ENCODE peak calls at places on chromosomes 1 and 21, in ten cellular contexts. One of them, this sample, is unnamed.

GRCh38 chr1:112507896-112508241 is 896 bp upstream of the WNT2B start:
- DNase-seq in RCC 7860: no peak
- DNase-seq in M059J: no peak
- DNase-seq in ELF-1: no peak
- DNase-seq in stimulated activated CD4-positive, alpha-beta T cell treated with anti-CD3 and anti-CD28 coated beads, TNF-alpha, amount 100 ng/mL, for 1 hour: no peak
- DNase-seq in endothelial cell of umbilical vein: no peak
- DNase-seq in LoVo: no peak
- DNase-seq in activated CD4-positive, alpha-beta T cell treated with anti-CD3 and anti-CD28 coated beads, Interleukin-2, amount 50 U/mL, for 1 hour: peak
- DNase-seq in GM06990: no peak
- DNase-seq in tibial nerve: no peak
- DNase-seq in this sample: no peak

GRCh38 chr1:223674119-223674890 is 8.8 kb upstream of the CAPN8 start:
- DNase-seq in RCC 7860: no peak
- DNase-seq in M059J: peak
- DNase-seq in ELF-1: peak
- DNase-seq in stimulated activated CD4-positive, alpha-beta T cell treated with anti-CD3 and anti-CD28 coated beads, TNF-alpha, amount 100 ng/mL, for 1 hour: no peak
- DNase-seq in endothelial cell of umbilical vein: no peak
- DNase-seq in LoVo: no peak
- DNase-seq in activated CD4-positive, alpha-beta T cell treated with anti-CD3 and anti-CD28 coated beads, Interleukin-2, amount 50 U/mL, for 1 hour: no peak
- DNase-seq in GM06990: no peak
- DNase-seq in tibial nerve: no peak
- DNase-seq in this sample: no peak

GRCh38 chr1:153617677-153618076 is 1.6 kb upstream of the S100A14 start:
- DNase-seq in RCC 7860: peak
- DNase-seq in M059J: peak
- DNase-seq in ELF-1: peak
- DNase-seq in stimulated activated CD4-positive, alpha-beta T cell treated with anti-CD3 and anti-CD28 coated beads, TNF-alpha, amount 100 ng/mL, for 1 hour: peak
- DNase-seq in endothelial cell of umbilical vein: peak
- DNase-seq in LoVo: peak
- DNase-seq in activated CD4-positive, alpha-beta T cell treated with anti-CD3 and anti-CD28 coated beads, Interleukin-2, amount 50 U/mL, for 1 hour: peak
- DNase-seq in GM06990: peak
- DNase-seq in tibial nerve: peak
- DNase-seq in this sample: peak

GRCh38 chr21:45022348-45022675 is 52.1 kb upstream of the ADARB1 start:
- DNase-seq in RCC 7860: no peak
- DNase-seq in M059J: no peak
- DNase-seq in ELF-1: no peak
- DNase-seq in stimulated activated CD4-positive, alpha-beta T cell treated with anti-CD3 and anti-CD28 coated beads, TNF-alpha, amount 100 ng/mL, for 1 hour: no peak
- DNase-seq in endothelial cell of umbilical vein: no peak
- DNase-seq in LoVo: no peak
- DNase-seq in activated CD4-positive, alpha-beta T cell treated with anti-CD3 and anti-CD28 coated beads, Interleukin-2, amount 50 U/mL, for 1 hour: no peak
- DNase-seq in GM06990: no peak
- DNase-seq in tibial nerve: no peak
- DNase-seq in this sample: no peak

GRCh38 chr1:204241050-204241449 is 27.3 kb upstream of the GOLT1A start:
- DNase-seq in RCC 7860: no peak
- DNase-seq in M059J: no peak
- DNase-seq in ELF-1: peak
- DNase-seq in stimulated activated CD4-positive, alpha-beta T cell treated with anti-CD3 and anti-CD28 coated beads, TNF-alpha, amount 100 ng/mL, for 1 hour: no peak
- DNase-seq in endothelial cell of umbilical vein: no peak
- DNase-seq in LoVo: no peak
- DNase-seq in activated CD4-positive, alpha-beta T cell treated with anti-CD3 and anti-CD28 coated beads, Interleukin-2, amount 50 U/mL, for 1 hour: no peak
- DNase-seq in GM06990: no peak
- DNase-seq in tibial nerve: no peak
- DNase-seq in this sample: no peak

GRCh38 chr1:206111528-206111927 is 5.7 kb downstream of the AVPR1B start:
- DNase-seq in RCC 7860: no peak
- DNase-seq in M059J: no peak
- DNase-seq in ELF-1: no peak
- DNase-seq in stimulated activated CD4-positive, alpha-beta T cell treated with anti-CD3 and anti-CD28 coated beads, TNF-alpha, amount 100 ng/mL, for 1 hour: no peak
- DNase-seq in endothelial cell of umbilical vein: no peak
- DNase-seq in LoVo: no peak
- DNase-seq in activated CD4-positive, alpha-beta T cell treated with anti-CD3 and anti-CD28 coated beads, Interleukin-2, amount 50 U/mL, for 1 hour: no peak
- DNase-seq in GM06990: no peak
- DNase-seq in tibial nerve: no peak
- DNase-seq in this sample: no peak

GRCh38 chr1:29638281-29638680 is 402.0 kb downstream of the PTPRU start:
- DNase-seq in RCC 7860: no peak
- DNase-seq in M059J: no peak
- DNase-seq in ELF-1: no peak
- DNase-seq in stimulated activated CD4-positive, alpha-beta T cell treated with anti-CD3 and anti-CD28 coated beads, TNF-alpha, amount 100 ng/mL, for 1 hour: no peak
- DNase-seq in endothelial cell of umbilical vein: no peak
- DNase-seq in LoVo: no peak
- DNase-seq in activated CD4-positive, alpha-beta T cell treated with anti-CD3 and anti-CD28 coated beads, Interleukin-2, amount 50 U/mL, for 1 hour: no peak
- DNase-seq in GM06990: no peak
- DNase-seq in tibial nerve: no peak
- DNase-seq in this sample: no peak

GRCh38 chr21:17119466-17120297 is 393.2 kb upstream of the CXADR start:
- DNase-seq in RCC 7860: no peak
- DNase-seq in M059J: no peak
- DNase-seq in ELF-1: peak
- DNase-seq in stimulated activated CD4-positive, alpha-beta T cell treated with anti-CD3 and anti-CD28 coated beads, TNF-alpha, amount 100 ng/mL, for 1 hour: no peak
- DNase-seq in endothelial cell of umbilical vein: no peak
- DNase-seq in LoVo: no peak
- DNase-seq in activated CD4-positive, alpha-beta T cell treated with anti-CD3 and anti-CD28 coated beads, Interleukin-2, amount 50 U/mL, for 1 hour: no peak
- DNase-seq in GM06990: no peak
- DNase-seq in tibial nerve: no peak
- DNase-seq in this sample: no peak

GRCh38 chr21:44767834-44768831 is 33.5 kb downstream of the UBE2G2 start:
- DNase-seq in RCC 7860: no peak
- DNase-seq in M059J: no peak
- DNase-seq in ELF-1: peak
- DNase-seq in stimulated activated CD4-positive, alpha-beta T cell treated with anti-CD3 and anti-CD28 coated beads, TNF-alpha, amount 100 ng/mL, for 1 hour: no peak
- DNase-seq in endothelial cell of umbilical vein: no peak
- DNase-seq in LoVo: no peak
- DNase-seq in activated CD4-positive, alpha-beta T cell treated with anti-CD3 and anti-CD28 coated beads, Interleukin-2, amount 50 U/mL, for 1 hour: no peak
- DNase-seq in GM06990: no peak
- DNase-seq in tibial nerve: no peak
- DNase-seq in this sample: no peak

GRCh38 chr1:174659823-174660222 is 212.1 kb downstream of the GPR52 start:
- DNase-seq in RCC 7860: peak
- DNase-seq in M059J: peak
- DNase-seq in ELF-1: no peak
- DNase-seq in stimulated activated CD4-positive, alpha-beta T cell treated with anti-CD3 and anti-CD28 coated beads, TNF-alpha, amount 100 ng/mL, for 1 hour: no peak
- DNase-seq in endothelial cell of umbilical vein: peak
- DNase-seq in LoVo: no peak
- DNase-seq in activated CD4-positive, alpha-beta T cell treated with anti-CD3 and anti-CD28 coated beads, Interleukin-2, amount 50 U/mL, for 1 hour: no peak
- DNase-seq in GM06990: no peak
- DNase-seq in tibial nerve: no peak
- DNase-seq in this sample: peak

GRCh38 chr1:205680073-205680851 is at the start of gene SLC45A3:
- DNase-seq in RCC 7860: no peak
- DNase-seq in M059J: peak
- DNase-seq in ELF-1: no peak
- DNase-seq in stimulated activated CD4-positive, alpha-beta T cell treated with anti-CD3 and anti-CD28 coated beads, TNF-alpha, amount 100 ng/mL, for 1 hour: no peak
- DNase-seq in endothelial cell of umbilical vein: no peak
- DNase-seq in LoVo: peak
- DNase-seq in activated CD4-positive, alpha-beta T cell treated with anti-CD3 and anti-CD28 coated beads, Interleukin-2, amount 50 U/mL, for 1 hour: peak
- DNase-seq in GM06990: no peak
- DNase-seq in tibial nerve: no peak
- DNase-seq in this sample: peak

GRCh38 chr1:111516008-111516535 is 12.6 kb upstream of the ADORA3 start:
- DNase-seq in RCC 7860: no peak
- DNase-seq in M059J: peak
- DNase-seq in ELF-1: peak
- DNase-seq in stimulated activated CD4-positive, alpha-beta T cell treated with anti-CD3 and anti-CD28 coated beads, TNF-alpha, amount 100 ng/mL, for 1 hour: no peak
- DNase-seq in endothelial cell of umbilical vein: peak
- DNase-seq in LoVo: no peak
- DNase-seq in activated CD4-positive, alpha-beta T cell treated with anti-CD3 and anti-CD28 coated beads, Interleukin-2, amount 50 U/mL, for 1 hour: no peak
- DNase-seq in GM06990: peak
- DNase-seq in tibial nerve: no peak
- DNase-seq in this sample: peak

GRCh38 chr1:9066945-9067807 is 2.3 kb downstream of the SLC2A5 start:
- DNase-seq in RCC 7860: no peak
- DNase-seq in M059J: peak
- DNase-seq in ELF-1: no peak
- DNase-seq in stimulated activated CD4-positive, alpha-beta T cell treated with anti-CD3 and anti-CD28 coated beads, TNF-alpha, amount 100 ng/mL, for 1 hour: no peak
- DNase-seq in endothelial cell of umbilical vein: peak
- DNase-seq in LoVo: no peak
- DNase-seq in activated CD4-positive, alpha-beta T cell treated with anti-CD3 and anti-CD28 coated beads, Interleukin-2, amount 50 U/mL, for 1 hour: no peak
- DNase-seq in GM06990: no peak
- DNase-seq in tibial nerve: peak
- DNase-seq in this sample: no peak

GRCh38 chr21:35314896-35315582 is 265.9 kb upstream of the RUNX1 start:
- DNase-seq in RCC 7860: no peak
- DNase-seq in M059J: no peak
- DNase-seq in ELF-1: no peak
- DNase-seq in stimulated activated CD4-positive, alpha-beta T cell treated with anti-CD3 and anti-CD28 coated beads, TNF-alpha, amount 100 ng/mL, for 1 hour: no peak
- DNase-seq in endothelial cell of umbilical vein: no peak
- DNase-seq in LoVo: no peak
- DNase-seq in activated CD4-positive, alpha-beta T cell treated with anti-CD3 and anti-CD28 coated beads, Interleukin-2, amount 50 U/mL, for 1 hour: no peak
- DNase-seq in GM06990: no peak
- DNase-seq in tibial nerve: no peak
- DNase-seq in this sample: no peak

GRCh38 chr21:20443558-20444155 is 554.6 kb upstream of the NCAM2 start:
- DNase-seq in RCC 7860: no peak
- DNase-seq in M059J: peak
- DNase-seq in ELF-1: peak
- DNase-seq in stimulated activated CD4-positive, alpha-beta T cell treated with anti-CD3 and anti-CD28 coated beads, TNF-alpha, amount 100 ng/mL, for 1 hour: no peak
- DNase-seq in endothelial cell of umbilical vein: no peak
- DNase-seq in LoVo: peak
- DNase-seq in activated CD4-positive, alpha-beta T cell treated with anti-CD3 and anti-CD28 coated beads, Interleukin-2, amount 50 U/mL, for 1 hour: no peak
- DNase-seq in GM06990: no peak
- DNase-seq in tibial nerve: no peak
- DNase-seq in this sample: no peak

GRCh38 chr21:45612096-45613019 is 31.2 kb upstream of the PCBP3 start:
- DNase-seq in RCC 7860: no peak
- DNase-seq in M059J: peak
- DNase-seq in ELF-1: no peak
- DNase-seq in stimulated activated CD4-positive, alpha-beta T cell treated with anti-CD3 and anti-CD28 coated beads, TNF-alpha, amount 100 ng/mL, for 1 hour: no peak
- DNase-seq in endothelial cell of umbilical vein: no peak
- DNase-seq in LoVo: no peak
- DNase-seq in activated CD4-positive, alpha-beta T cell treated with anti-CD3 and anti-CD28 coated beads, Interleukin-2, amount 50 U/mL, for 1 hour: no peak
- DNase-seq in GM06990: no peak
- DNase-seq in tibial nerve: no peak
- DNase-seq in this sample: no peak

GRCh38 chr1:181179980-181180964 is 91.8 kb downstream of the IER5 start:
- DNase-seq in RCC 7860: no peak
- DNase-seq in M059J: peak
- DNase-seq in ELF-1: peak
- DNase-seq in stimulated activated CD4-positive, alpha-beta T cell treated with anti-CD3 and anti-CD28 coated beads, TNF-alpha, amount 100 ng/mL, for 1 hour: no peak
- DNase-seq in endothelial cell of umbilical vein: no peak
- DNase-seq in LoVo: no peak
- DNase-seq in activated CD4-positive, alpha-beta T cell treated with anti-CD3 and anti-CD28 coated beads, Interleukin-2, amount 50 U/mL, for 1 hour: peak
- DNase-seq in GM06990: no peak
- DNase-seq in tibial nerve: peak
- DNase-seq in this sample: no peak

GRCh38 chr1:197392541-197392940 is 124.5 kb downstream of the CRB1 start:
- DNase-seq in RCC 7860: no peak
- DNase-seq in M059J: peak
- DNase-seq in ELF-1: no peak
- DNase-seq in stimulated activated CD4-positive, alpha-beta T cell treated with anti-CD3 and anti-CD28 coated beads, TNF-alpha, amount 100 ng/mL, for 1 hour: no peak
- DNase-seq in endothelial cell of umbilical vein: no peak
- DNase-seq in LoVo: no peak
- DNase-seq in activated CD4-positive, alpha-beta T cell treated with anti-CD3 and anti-CD28 coated beads, Interleukin-2, amount 50 U/mL, for 1 hour: no peak
- DNase-seq in GM06990: no peak
- DNase-seq in tibial nerve: no peak
- DNase-seq in this sample: no peak

GRCh38 chr1:116878804-116879477 is 30.8 kb upstream of the PTGFRN start:
- DNase-seq in RCC 7860: no peak
- DNase-seq in M059J: peak
- DNase-seq in ELF-1: peak
- DNase-seq in stimulated activated CD4-positive, alpha-beta T cell treated with anti-CD3 and anti-CD28 coated beads, TNF-alpha, amount 100 ng/mL, for 1 hour: no peak
- DNase-seq in endothelial cell of umbilical vein: peak
- DNase-seq in LoVo: peak
- DNase-seq in activated CD4-positive, alpha-beta T cell treated with anti-CD3 and anti-CD28 coated beads, Interleukin-2, amount 50 U/mL, for 1 hour: no peak
- DNase-seq in GM06990: peak
- DNase-seq in tibial nerve: no peak
- DNase-seq in this sample: peak

GRCh38 chr1:156571959-156572662 is at the start of gene IQGAP3:
- DNase-seq in RCC 7860: peak
- DNase-seq in M059J: peak
- DNase-seq in ELF-1: peak
- DNase-seq in stimulated activated CD4-positive, alpha-beta T cell treated with anti-CD3 and anti-CD28 coated beads, TNF-alpha, amount 100 ng/mL, for 1 hour: peak
- DNase-seq in endothelial cell of umbilical vein: peak
- DNase-seq in LoVo: peak
- DNase-seq in activated CD4-positive, alpha-beta T cell treated with anti-CD3 and anti-CD28 coated beads, Interleukin-2, amount 50 U/mL, for 1 hour: peak
- DNase-seq in GM06990: peak
- DNase-seq in tibial nerve: peak
- DNase-seq in this sample: peak

GRCh38 chr1:17117451-17118265 is 1.6 kb downstream of the PADI2 start:
- DNase-seq in RCC 7860: no peak
- DNase-seq in M059J: no peak
- DNase-seq in ELF-1: no peak
- DNase-seq in stimulated activated CD4-positive, alpha-beta T cell treated with anti-CD3 and anti-CD28 coated beads, TNF-alpha, amount 100 ng/mL, for 1 hour: no peak
- DNase-seq in endothelial cell of umbilical vein: no peak
- DNase-seq in LoVo: no peak
- DNase-seq in activated CD4-positive, alpha-beta T cell treated with anti-CD3 and anti-CD28 coated beads, Interleukin-2, amount 50 U/mL, for 1 hour: no peak
- DNase-seq in GM06990: no peak
- DNase-seq in tibial nerve: no peak
- DNase-seq in this sample: no peak

GRCh38 chr21:32306021-32306780 is 7.5 kb downstream of the MRAP start:
- DNase-seq in RCC 7860: no peak
- DNase-seq in M059J: no peak
- DNase-seq in ELF-1: peak
- DNase-seq in stimulated activated CD4-positive, alpha-beta T cell treated with anti-CD3 and anti-CD28 coated beads, TNF-alpha, amount 100 ng/mL, for 1 hour: no peak
- DNase-seq in endothelial cell of umbilical vein: peak
- DNase-seq in LoVo: no peak
- DNase-seq in activated CD4-positive, alpha-beta T cell treated with anti-CD3 and anti-CD28 coated beads, Interleukin-2, amount 50 U/mL, for 1 hour: no peak
- DNase-seq in GM06990: no peak
- DNase-seq in tibial nerve: no peak
- DNase-seq in this sample: peak

GRCh38 chr21:37139154-37139553 is 66.1 kb downstream of the TTC3 start:
- DNase-seq in RCC 7860: no peak
- DNase-seq in M059J: no peak
- DNase-seq in ELF-1: no peak
- DNase-seq in stimulated activated CD4-positive, alpha-beta T cell treated with anti-CD3 and anti-CD28 coated beads, TNF-alpha, amount 100 ng/mL, for 1 hour: no peak
- DNase-seq in endothelial cell of umbilical vein: no peak
- DNase-seq in LoVo: no peak
- DNase-seq in activated CD4-positive, alpha-beta T cell treated with anti-CD3 and anti-CD28 coated beads, Interleukin-2, amount 50 U/mL, for 1 hour: no peak
- DNase-seq in GM06990: no peak
- DNase-seq in tibial nerve: no peak
- DNase-seq in this sample: no peak

GRCh38 chr1:66445492-66446181 is 88.3 kb upstream of the SGIP1 start:
- DNase-seq in RCC 7860: no peak
- DNase-seq in M059J: no peak
- DNase-seq in ELF-1: no peak
- DNase-seq in stimulated activated CD4-positive, alpha-beta T cell treated with anti-CD3 and anti-CD28 coated beads, TNF-alpha, amount 100 ng/mL, for 1 hour: no peak
- DNase-seq in endothelial cell of umbilical vein: peak
- DNase-seq in LoVo: no peak
- DNase-seq in activated CD4-positive, alpha-beta T cell treated with anti-CD3 and anti-CD28 coated beads, Interleukin-2, amount 50 U/mL, for 1 hour: peak
- DNase-seq in GM06990: peak
- DNase-seq in tibial nerve: no peak
- DNase-seq in this sample: peak

GRCh38 chr1:27554777-27555699 is 48.9 kb downstream of the AHDC1 start:
- DNase-seq in RCC 7860: no peak
- DNase-seq in M059J: no peak
- DNase-seq in ELF-1: no peak
- DNase-seq in stimulated activated CD4-positive, alpha-beta T cell treated with anti-CD3 and anti-CD28 coated beads, TNF-alpha, amount 100 ng/mL, for 1 hour: no peak
- DNase-seq in endothelial cell of umbilical vein: no peak
- DNase-seq in LoVo: no peak
- DNase-seq in activated CD4-positive, alpha-beta T cell treated with anti-CD3 and anti-CD28 coated beads, Interleukin-2, amount 50 U/mL, for 1 hour: no peak
- DNase-seq in GM06990: no peak
- DNase-seq in tibial nerve: peak
- DNase-seq in this sample: no peak

GRCh38 chr1:92094595-92094994 is 14.4 kb downstream of the BTBD8 start:
- DNase-seq in RCC 7860: no peak
- DNase-seq in M059J: no peak
- DNase-seq in ELF-1: no peak
- DNase-seq in stimulated activated CD4-positive, alpha-beta T cell treated with anti-CD3 and anti-CD28 coated beads, TNF-alpha, amount 100 ng/mL, for 1 hour: no peak
- DNase-seq in endothelial cell of umbilical vein: no peak
- DNase-seq in LoVo: no peak
- DNase-seq in activated CD4-positive, alpha-beta T cell treated with anti-CD3 and anti-CD28 coated beads, Interleukin-2, amount 50 U/mL, for 1 hour: no peak
- DNase-seq in GM06990: no peak
- DNase-seq in tibial nerve: no peak
- DNase-seq in this sample: no peak

GRCh38 chr21:15875286-15875685 is 145.5 kb downstream of the USP25 start:
- DNase-seq in RCC 7860: no peak
- DNase-seq in M059J: no peak
- DNase-seq in ELF-1: no peak
- DNase-seq in stimulated activated CD4-positive, alpha-beta T cell treated with anti-CD3 and anti-CD28 coated beads, TNF-alpha, amount 100 ng/mL, for 1 hour: no peak
- DNase-seq in endothelial cell of umbilical vein: peak
- DNase-seq in LoVo: no peak
- DNase-seq in activated CD4-positive, alpha-beta T cell treated with anti-CD3 and anti-CD28 coated beads, Interleukin-2, amount 50 U/mL, for 1 hour: no peak
- DNase-seq in GM06990: no peak
- DNase-seq in tibial nerve: no peak
- DNase-seq in this sample: peak

GRCh38 chr1:39509360-39510009 is 18.0 kb downstream of the BMP8A start:
- DNase-seq in RCC 7860: peak
- DNase-seq in M059J: peak
- DNase-seq in ELF-1: no peak
- DNase-seq in stimulated activated CD4-positive, alpha-beta T cell treated with anti-CD3 and anti-CD28 coated beads, TNF-alpha, amount 100 ng/mL, for 1 hour: no peak
- DNase-seq in endothelial cell of umbilical vein: no peak
- DNase-seq in LoVo: no peak
- DNase-seq in activated CD4-positive, alpha-beta T cell treated with anti-CD3 and anti-CD28 coated beads, Interleukin-2, amount 50 U/mL, for 1 hour: no peak
- DNase-seq in GM06990: peak
- DNase-seq in tibial nerve: no peak
- DNase-seq in this sample: peak